ENCODE peak calls at places on chromosomes 5 and 9, in four cellular contexts. C is ovary, N is right lobe of liver, O is A549. I is an unnamed sample.

GRCh38 chr5:76391014-76391413 is 12.1 kb upstream of the IQGAP2 start:
- DNase-seq in C (no peak), O (no peak), N (no peak), I (no peak)

GRCh38 chr9:37425298-37425752 is 2.8 kb downstream of the GRHPR start:
- DNase-seq in N (peak; percentile 63), O (no peak), C (peak; percentile 54), I (no peak)

GRCh38 chr9:124392254-124392653 is 23.0 kb downstream of the PSMB7 start:
- DNase-seq in C (no peak), O (no peak), N (peak; percentile 63), I (no peak)

GRCh38 chr5:89147026-89147425 is 264.0 kb upstream of the MEF2C start:
- DNase-seq in C (no peak), N (no peak), O (no peak), I (no peak)

GRCh38 chr9:16143310-16143709 is 590.5 kb downstream of the CCDC171 start:
- DNase-seq in O (no peak), C (no peak), N (no peak), I (no peak)

GRCh38 chr5:62354028-62354874 is 48.2 kb downstream of the KIF2A start:
- DNase-seq in C (no peak), N (no peak), O (peak; percentile 42), I (peak; percentile 57)

GRCh38 chr5:94811341-94811740 is 192.9 kb downstream of the SLF1 start:
- DNase-seq in O (no peak), C (no peak), N (no peak), I (no peak)

GRCh38 chr5:53334431-53334941 is 145.9 kb upstream of the FST start:
- DNase-seq in C (no peak), O (no peak), N (no peak), I (peak; percentile 86)

GRCh38 chr9:130626249-130626982 is 38.0 kb upstream of the PRDM12 start:
- DNase-seq in O (no peak), C (no peak), N (peak; percentile 75), I (no peak)

GRCh38 chr9:106745457-106745856 is 117.5 kb upstream of the ZNF462 start:
- DNase-seq in N (no peak), C (no peak), O (no peak), I (peak; percentile 60)

GRCh38 chr9:100819980-100820379 is 208.5 kb upstream of the PLPPR1 start:
- DNase-seq in C (no peak), O (no peak), N (no peak), I (no peak)

GRCh38 chr9:93667006-93667405 is 90.6 kb downstream of the PHF2 start:
- DNase-seq in O (no peak), N (peak; percentile 52), C (no peak), I (no peak)

GRCh38 chr9:16705121-16705604 is 165.3 kb downstream of the BNC2 start:
- DNase-seq in C (peak; percentile 76), N (peak; percentile 55), O (peak; percentile 91), I (peak; percentile 53)

GRCh38 chr5:74483001-74483400 is 157.5 kb downstream of the ENC1 start:
- DNase-seq in C (no peak), O (no peak), N (no peak), I (no peak)

GRCh38 chr9:134910146-134910545 is 7.6 kb downstream of the FCN1 start:
- DNase-seq in N (no peak), C (no peak), O (no peak), I (no peak)

GRCh38 chr9:102069969-102070368 is 331.5 kb upstream of the GRIN3A start:
- DNase-seq in O (no peak), C (no peak), N (no peak), I (peak; percentile 10)

GRCh38 chr5:168578506-168579205 is 512 bp downstream of the PANK3 start:
- DNase-seq in O (peak; percentile 55), N (no peak), C (no peak), I (no peak)

GRCh38 chr5:7676455-7676854 is 174.5 kb downstream of the CFAP90 start:
- DNase-seq in O (no peak), N (no peak), C (no peak), I (no peak)

GRCh38 chr5:94157704-94158608 is 416.6 kb upstream of the POU5F2 start:
- DNase-seq in O (no peak), C (no peak), N (no peak), I (no peak)

GRCh38 chr9:33162721-33163311 is 4.3 kb downstream of the B4GALT1 start:
- DNase-seq in C (peak; percentile 44), O (peak; percentile 55), N (peak; percentile 79), I (no peak)

GRCh38 chr9:34948438-34948837 is 9.6 kb upstream of the PHF24 start:
- DNase-seq in O (no peak), C (no peak), N (no peak), I (no peak)

GRCh38 chr9:119839888-119840287 is 470.7 kb upstream of the BRINP1 start:
- DNase-seq in C (peak; percentile 26), N (no peak), O (no peak), I (no peak)

GRCh38 chr9:99863955-99864354 is 42.3 kb downstream of the NR4A3 start:
- DNase-seq in N (no peak), O (no peak), C (no peak), I (no peak)

GRCh38 chr5:143714629-143715028 is 97.3 kb upstream of the HMHB1 start:
- DNase-seq in O (no peak), C (no peak), N (no peak), I (no peak)

GRCh38 chr5:143713331-143714032 is 98.5 kb upstream of the HMHB1 start:
- DNase-seq in C (no peak), O (no peak), N (no peak), I (no peak)

GRCh38 chr5:143720689-143721088 is 91.3 kb upstream of the HMHB1 start:
- DNase-seq in O (no peak), N (no peak), C (no peak), I (no peak)

GRCh38 chr5:143716856-143717255 is 95.1 kb upstream of the HMHB1 start:
- DNase-seq in O (no peak), N (no peak), C (no peak), I (no peak)

DNA sequence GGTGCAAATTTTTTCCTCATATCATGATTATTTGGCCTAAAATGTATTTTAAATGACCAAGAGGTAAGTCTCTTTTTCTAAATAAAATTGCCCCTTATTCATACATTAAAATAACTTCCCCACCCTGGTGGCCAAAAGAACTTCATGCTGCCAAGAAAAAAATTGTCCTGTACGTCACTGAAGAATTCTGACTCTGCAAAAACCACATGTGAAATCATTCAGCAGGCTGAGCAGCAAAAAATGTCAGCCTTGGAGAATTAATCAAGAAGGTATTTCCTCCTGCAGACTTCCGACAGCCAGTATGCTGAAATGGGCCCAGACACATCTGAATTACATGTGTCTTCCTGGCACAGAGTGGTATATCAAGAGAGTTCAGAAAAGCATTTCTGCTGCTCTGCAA is 94.6 kb upstream of the HMHB1 start:
- DNase-seq in N (no peak), O (no peak), C (no peak), I (peak; percentile 26)
- TF ChIP-seq CTCF in N (no peak), O (no peak), C (no peak), I (no peak)

GRCh38 chr9:127944586-127945218 is 7.0 kb upstream of the DPM2 start:
- DNase-seq in N (no peak), C (no peak), O (no peak), I (no peak)

GRCh38 chr9:127943746-127944145 is 6.1 kb upstream of the DPM2 start:
- DNase-seq in O (peak; percentile 79), N (peak; percentile 84), C (peak; percentile 87), I (peak; percentile 79)

GRCh38 chr9:127942152-127943010 is 4.7 kb upstream of the DPM2 start:
- DNase-seq in O (peak; percentile 63), C (peak; percentile 77), N (no peak), I (peak; percentile 75)

GRCh38 chr9:127941062-127941925 is 3.6 kb upstream of the DPM2 start:
- DNase-seq in N (no peak), O (no peak), C (peak; percentile 58), I (no peak)

DNA sequence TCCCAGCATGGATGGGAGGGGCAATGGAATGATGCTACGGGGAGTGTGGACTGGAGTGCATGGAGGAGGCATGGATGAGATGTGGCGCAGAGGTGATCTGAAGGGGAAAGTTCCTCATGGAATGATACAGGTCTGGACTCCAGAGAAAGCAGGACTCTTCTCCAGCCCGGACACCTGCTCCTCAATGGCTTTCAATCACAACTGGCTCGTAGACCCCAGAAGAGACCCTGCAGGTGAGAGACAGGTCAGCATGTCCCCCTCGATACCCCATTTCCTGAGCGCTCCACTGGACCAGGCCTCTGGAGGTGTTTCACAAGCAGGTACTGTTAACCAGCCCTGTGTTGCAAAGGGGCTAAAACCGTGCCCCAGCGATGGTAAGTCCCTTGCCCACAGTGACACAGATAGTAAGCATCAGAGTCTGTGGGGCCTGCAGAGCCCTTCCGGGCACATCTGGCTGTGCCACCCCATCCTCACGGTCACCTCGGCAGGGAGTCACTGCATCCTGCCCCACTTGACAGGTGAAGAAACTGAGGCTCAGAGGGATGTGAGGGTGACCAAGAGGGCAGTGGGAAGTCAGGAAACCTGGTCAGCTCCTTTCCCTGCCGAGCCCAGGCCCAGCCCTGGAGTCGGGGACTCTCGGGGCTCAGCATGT is 5.5 kb upstream of the DPM2 start:
- DNase-seq in C (no peak), N (no peak), O (no peak), I (no peak)
- H3K27ac ChIP-seq in C (no peak overlapping the region), N (no peak overlapping the region), O (no peak overlapping the region), I (peak overlapping the region; percentile 32)

DNA sequence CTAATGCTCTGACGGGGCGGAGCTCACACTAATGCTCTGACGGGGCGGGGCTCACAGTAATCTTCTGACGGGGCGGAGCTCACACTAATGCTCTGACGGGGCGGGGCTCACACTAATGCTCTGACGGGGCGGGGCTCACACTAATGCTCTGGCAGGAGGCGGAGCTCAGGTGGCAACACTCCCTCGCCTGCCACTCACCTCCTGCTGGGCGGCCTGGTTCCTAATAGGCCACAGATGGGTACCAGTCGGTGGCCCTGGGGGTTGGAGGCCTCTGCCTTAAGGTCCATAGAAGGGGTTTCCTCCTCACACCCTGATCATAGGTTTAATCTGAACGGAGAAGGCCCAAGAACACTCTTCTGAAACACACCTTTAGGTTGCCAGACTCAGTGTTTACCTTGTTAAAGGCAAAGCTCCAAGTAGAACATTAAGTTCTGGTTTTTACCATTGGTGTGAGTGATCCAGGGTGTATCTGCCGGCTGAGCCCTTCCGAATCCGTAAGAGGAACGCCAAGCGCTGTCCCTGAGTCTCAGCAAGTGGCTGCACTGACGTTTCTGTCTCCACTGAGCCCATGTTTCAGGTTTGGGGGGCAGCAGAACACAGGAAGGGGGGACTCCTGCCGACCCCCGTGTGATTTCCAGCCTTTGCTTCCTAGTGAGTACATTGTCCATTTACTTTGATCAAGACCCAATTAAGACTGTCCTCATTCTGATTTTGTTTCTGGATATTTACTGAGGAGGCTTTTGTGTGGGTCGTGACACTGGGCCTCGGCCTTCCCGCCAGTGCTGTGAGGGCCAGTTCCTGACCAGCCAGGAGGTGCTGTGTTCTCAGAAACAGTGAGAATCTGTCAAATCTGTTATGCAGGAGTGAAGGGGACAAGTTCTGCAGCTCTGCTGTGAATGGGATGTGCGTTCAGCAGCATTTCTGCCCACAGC is 24.6 kb upstream of the LRRC14B start:
- DNase-seq in O (no peak), C (peak; percentile 13), N (peak; percentile 43), I (no peak)
- TF ChIP-seq CTCF in O (no peak), C (no peak), N (no peak), I (no peak)

DNA sequence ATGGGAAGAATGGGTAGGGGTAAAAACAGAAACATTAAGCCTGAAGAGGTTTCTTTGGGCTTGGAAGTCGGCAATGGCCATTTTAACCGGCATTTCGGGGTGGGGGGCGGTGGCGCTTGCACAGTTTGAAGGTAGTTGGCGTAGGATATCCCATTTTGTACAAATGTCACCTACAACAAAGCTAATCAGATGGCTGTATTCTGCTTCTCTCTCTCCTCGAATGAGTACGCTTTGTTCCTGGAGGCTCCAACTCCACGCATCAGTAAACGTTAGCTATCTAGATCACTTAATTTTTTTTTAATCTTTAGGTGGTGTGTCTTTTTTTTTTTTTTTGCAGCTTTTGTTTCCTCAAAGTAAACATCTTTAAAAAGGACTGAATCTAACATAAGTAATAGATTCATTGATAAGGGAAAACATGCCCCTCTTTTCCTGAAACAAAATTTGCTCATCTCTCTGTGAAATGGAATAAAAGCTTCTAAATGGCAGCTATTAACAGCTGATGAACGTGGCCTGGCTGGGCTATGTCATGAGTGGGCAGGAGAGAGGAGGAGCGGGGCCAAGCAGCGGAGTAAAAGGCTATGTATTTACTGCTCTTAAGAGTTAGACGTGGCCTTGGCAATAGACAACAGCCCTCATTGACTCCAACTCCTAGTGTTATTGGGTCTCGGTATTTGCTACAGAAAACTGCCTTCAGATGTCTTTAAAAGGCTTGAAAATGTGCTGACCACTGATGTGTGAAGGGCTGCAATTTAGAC is 116.5 kb downstream of the PDZD2 start:
- DNase-seq in C (no peak), N (no peak), O (no peak), I (no peak)
- H3K27ac ChIP-seq in C (no peak overlapping the region), N (no peak overlapping the region), O (no peak overlapping the region), I (no peak overlapping the region)

I was measured in RWPE1.